ENCODE peak calls at places on chromosomes 2 and 18, in four cellular contexts. Y is IMR-90, S is H9, X is mesendoderm. C is an unnamed sample.

GRCh38 chr2:97958184-97958583 is 37.6 kb downstream of the TMEM131 start:
- DNase-seq in S (no peak), Y (no peak), X (no peak), C (no peak)

GRCh38 chr2:234682492-234683228 is 185.8 kb upstream of the ARL4C start:
- DNase-seq in S (no peak), Y (peak), X (no peak), C (no peak)

GRCh38 chr2:36800381-36800780 is 103.9 kb downstream of the VIT start:
- DNase-seq in Y (no peak), S (no peak), X (no peak), C (no peak)

GRCh38 chr2:237256845-237257244 is 157.1 kb downstream of the COL6A3 start:
- DNase-seq in Y (peak), X (no peak), S (no peak), C (no peak)

GRCh38 chr18:22650247-22650646 is 232.5 kb upstream of the CTAGE1 start:
- DNase-seq in Y (no peak), X (no peak), S (no peak), C (no peak)

GRCh38 chr18:22347624-22348511 is 69.8 kb downstream of the CTAGE1 start:
- DNase-seq in X (peak), S (peak), Y (peak), C (no peak)

GRCh38 chr2:147703171-147703570 is 141.7 kb upstream of the ACVR2A start:
- DNase-seq in Y (no peak), X (no peak), S (no peak), C (no peak)

GRCh38 chr18:58362027-58362575 is 266.8 kb downstream of the ALPK2 start:
- DNase-seq in X (no peak), Y (peak), S (no peak), C (no peak)

GRCh38 chr2:224930990-224931389 is 111.3 kb downstream of the DOCK10 start:
- DNase-seq in S (no peak), X (peak), Y (no peak), C (no peak)

GRCh38 chr2:62724886-62725711 is 19.6 kb downstream of the EHBP1 start:
- DNase-seq in S (peak), Y (no peak), X (peak), C (peak)

GRCh38 chr2:55771612-55772011 is 78.0 kb upstream of the PNPT1 start:
- DNase-seq in Y (peak), X (peak), S (no peak), C (no peak)

GRCh38 chr2:46029332-46029811 is 267.8 kb upstream of the EPAS1 start:
- DNase-seq in Y (peak), X (no peak), S (no peak), C (no peak)

GRCh38 chr2:83471708-83472107 is 987.4 kb downstream of the SUCLG1 start:
- DNase-seq in S (no peak), Y (no peak), X (no peak), C (no peak)

GRCh38 chr2:240400319-240401161 is 34.9 kb upstream of the GPC1 start:
- DNase-seq in S (peak), X (no peak), Y (no peak), C (no peak)
- H4K5ac ChIP-seq in S (no peak), X (no peak), Y (no peak), C (no peak)

GRCh38 chr18:6781179-6781714 is 51.7 kb downstream of the ARHGAP28 start:
- DNase-seq in S (no peak), X (peak), Y (no peak), C (no peak)
- H4K5ac ChIP-seq in S (no peak), X (no peak), Y (peak), C (no peak)

DNA sequence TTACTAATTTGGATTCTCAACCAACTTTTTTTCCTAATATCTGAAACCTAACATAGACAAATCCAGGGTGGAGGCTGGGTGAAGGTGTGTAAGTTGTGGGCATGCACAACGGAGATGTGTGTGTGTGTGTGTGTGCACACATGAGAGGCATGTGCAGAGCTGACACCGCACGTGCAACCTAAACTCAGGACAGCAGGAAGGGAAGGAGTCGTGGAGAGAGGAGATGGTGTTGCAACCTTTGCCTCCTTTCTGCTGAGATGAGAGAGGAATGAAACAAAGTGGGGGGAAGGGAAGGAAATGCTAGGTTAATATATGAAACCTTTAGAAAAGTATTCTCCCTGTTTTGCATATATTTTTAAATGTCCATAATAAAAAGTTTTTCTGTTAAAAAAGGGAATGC is 64.7 kb downstream of the KCTD1 start:
- DNase-seq in S (no peak), Y (no peak), X (no peak), C (no peak)
- H4K5ac ChIP-seq in S (no peak), Y (no peak), X (no peak), C (no peak)

GRCh38 chr2:220044383-220044782 is 417.0 kb downstream of the SLC4A3 start:
- DNase-seq in X (peak), S (peak), Y (no peak), C (no peak)
- H4K5ac ChIP-seq in X (no peak), S (no peak), Y (peak), C (no peak)

C was measured in H1.